ENCODE peak calls at places on chromosome 19, in nine cellular contexts. G is tibial nerve, M is upper lobe of left lung, F is stomach, O is suprapubic skin, P is transverse colon, V is A549, S is H1, Q is SK-N-SH. L is an unnamed sample.
A peak's percentile ranks its signal among the peaks of the same experiment; 100 is the strongest.

GRCh38 chr19:29764322-29764721 is 47.5 kb upstream of the CCNE1 start:
- DNase-seq in Q (no peak), V (no peak), P (no peak), S (no peak), G (no peak), F (no peak), M (no peak), O (no peak), L (no peak)

GRCh38 chr19:56147307-56147706 is 6.2 kb downstream of the ZNF444 start:
- DNase-seq in O (no peak), Q (no peak), G (no peak), M (no peak), P (no peak), S (no peak), F (no peak), V (no peak), L (no peak)

GRCh38 chr19:45217193-45217956 is 27.8 kb downstream of the EXOC3L2 start:
- DNase-seq in Q (peak; percentile 70), P (no peak), M (peak; percentile 74), F (no peak), V (no peak), O (no peak), S (peak; percentile 58), G (no peak), L (no peak)

GRCh38 chr19:3524075-3524842 is 14.7 kb upstream of the TEKTIP1 start:
- DNase-seq in S (no peak), F (no peak), V (no peak), G (no peak), Q (no peak), O (no peak), M (peak; percentile 74), P (no peak), L (no peak)

GRCh38 chr19:3469638-3470499 is 10.5 kb downstream of the SMIM24 start:
- DNase-seq in S (no peak), O (no peak), M (no peak), F (no peak), V (no peak), P (no peak), Q (no peak), G (no peak), L (no peak)

GRCh38 chr19:1412323-1412923 is 5.0 kb downstream of the DAZAP1 start:
- DNase-seq in S (no peak), Q (no peak), F (no peak), M (peak; percentile 75), V (no peak), G (no peak), O (no peak), P (no peak), L (no peak)

GRCh38 chr19:30856786-30857185 is 484.6 kb downstream of the ZNF536 start:
- DNase-seq in S (peak; percentile 16), M (no peak), V (no peak), Q (no peak), F (no peak), P (no peak), O (no peak), G (no peak), L (no peak)

GRCh38 chr19:42422576-42423461 is 4.4 kb downstream of the LIPE start:
- DNase-seq in O (no peak), Q (peak; percentile 85), G (no peak), F (no peak), V (no peak), M (no peak), P (peak; percentile 47), S (no peak), L (no peak)

GRCh38 chr19:33471111-33471996 is 50.2 kb downstream of the PEPD start:
- DNase-seq in O (peak; percentile 44), G (peak; percentile 6), S (no peak), V (no peak), Q (peak; percentile 75), M (no peak), P (no peak), F (no peak), L (no peak)

GRCh38 chr19:37334179-37335071 is 36.5 kb upstream of the ZNF527 start:
- DNase-seq in S (peak; percentile 90), F (peak; percentile 94), M (peak; percentile 71), G (peak; percentile 76), O (peak; percentile 95), Q (peak; percentile 89), P (peak; percentile 92), V (no peak), L (peak; percentile 89)

GRCh38 chr19:45460807-45461347 is 6.9 kb upstream of the FOSB start:
- DNase-seq in V (no peak), S (no peak), O (no peak), F (no peak), Q (no peak), G (no peak), M (no peak), P (no peak), L (no peak)

GRCh38 chr19:42345191-42345812 is 19.9 kb downstream of the MEGF8 start:
- DNase-seq in G (no peak), V (no peak), P (no peak), F (no peak), Q (no peak), M (no peak), S (no peak), O (no peak), L (no peak)

GRCh38 chr19:29531458-29532025 is 5.7 kb downstream of the VSTM2B start:
- DNase-seq in F (no peak), M (no peak), G (no peak), O (no peak), V (no peak), S (no peak), Q (no peak), P (no peak), L (no peak)

GRCh38 chr19:35755550-35756371 is 1.1 kb downstream of the HSPB6 start:
- DNase-seq in M (peak; percentile 95), V (no peak), G (peak; percentile 90), O (peak; percentile 93), P (peak; percentile 79), F (peak; percentile 60), Q (no peak), S (no peak), L (peak; percentile 96)

GRCh38 chr19:41705393-41706174 is 2.8 kb upstream of the CEACAM5 start:
- DNase-seq in O (peak; percentile 75), M (no peak), F (no peak), Q (no peak), S (no peak), P (peak; percentile 55), V (peak; percentile 53), G (no peak), L (no peak)

GRCh38 chr19:2440515-2440914 is 13.1 kb upstream of the TIMM13 start:
- DNase-seq in Q (no peak), V (no peak), O (no peak), M (no peak), P (no peak), G (no peak), S (no peak), F (no peak), L (no peak)

DNA sequence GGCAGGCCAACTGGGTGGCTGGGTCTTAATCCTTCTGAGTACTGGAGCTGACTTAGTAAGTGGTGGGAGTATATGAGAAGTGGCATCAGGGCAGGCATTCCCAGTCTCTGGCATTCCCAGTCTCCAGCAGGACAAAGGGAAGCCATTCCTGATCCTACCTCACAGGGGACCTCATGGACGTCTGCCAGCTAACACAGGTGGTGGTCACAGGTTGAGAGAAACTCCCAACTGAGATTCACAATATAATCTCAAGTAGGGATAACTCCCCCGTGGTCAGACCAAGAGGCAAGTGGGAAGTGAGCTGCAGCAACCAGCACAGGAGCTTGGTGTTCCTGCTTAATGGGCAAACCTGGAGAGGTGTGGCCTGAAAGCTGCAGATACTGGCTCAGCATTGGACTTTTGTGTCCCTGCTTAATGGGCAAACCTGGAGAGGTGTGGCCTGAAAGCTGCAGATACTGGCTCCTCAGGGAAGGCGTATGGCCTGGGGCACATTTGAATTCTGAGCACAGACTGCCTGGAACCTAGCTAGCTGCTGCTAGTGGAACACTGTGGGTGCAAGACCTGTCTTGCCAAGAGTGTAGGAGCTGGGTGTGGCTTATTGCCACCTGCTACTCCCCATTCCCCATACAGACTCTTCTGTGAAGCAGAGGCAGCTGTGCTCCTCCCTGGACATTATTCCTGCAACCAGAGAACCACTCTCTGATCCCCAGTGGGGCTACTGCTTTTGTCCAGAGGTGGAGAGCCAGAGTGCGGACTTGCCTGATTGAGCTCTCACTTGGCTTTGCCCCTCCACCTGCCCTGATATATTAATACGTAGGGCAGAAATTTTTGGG is 25.9 kb upstream of the OR10H2 start:
- DNase-seq in G (no peak), Q (no peak), M (no peak), V (no peak), P (peak; percentile 55), S (no peak), O (no peak), F (no peak), L (no peak)
- H3K27ac ChIP-seq in G (no peak overlapping the region), Q (no peak overlapping the region), M (no peak overlapping the region), V (no peak overlapping the region), P (peak overlapping the region; percentile 84), S (no peak overlapping the region), O (peak overlapping the region; percentile 60), F (no peak overlapping the region), L (no peak overlapping the region)

GRCh38 chr19:49421878-49422202 is 1.4 kb downstream of the PTH2 start:
- DNase-seq in Q (no peak), M (no peak), P (no peak), F (no peak), S (no peak), G (no peak), V (no peak), O (no peak), L (no peak)

GRCh38 chr19:49423278-49423984 is at the start of gene PTH2:
- DNase-seq in G (no peak), F (no peak), M (no peak), S (no peak), V (no peak), Q (no peak), O (peak; percentile 72), P (no peak), L (no peak)

GRCh38 chr19:49423985-49424303 is 703 bp upstream of the PTH2 start:
- DNase-seq in P (no peak), G (no peak), M (no peak), Q (no peak), F (no peak), V (no peak), S (no peak), O (no peak), L (no peak)

GRCh38 chr19:49421039-49421877 is 2.0 kb downstream of the PTH2 start:
- DNase-seq in F (peak; percentile 55), Q (peak; percentile 95), V (no peak), P (peak; percentile 42), O (no peak), G (no peak), S (peak; percentile 99), M (peak; percentile 91), L (no peak)

GRCh38 chr19:49422407-49423277 is 599 bp downstream of the PTH2 start:
- DNase-seq in P (no peak), F (no peak), M (peak; percentile 91), O (peak; percentile 77), G (no peak), Q (peak; percentile 85), V (peak; percentile 89), S (peak; percentile 93), L (no peak)
- TF ChIP-seq CTCF in P (peak; percentile 20), F (peak; percentile 15), M (peak; percentile 53), O (no peak), G (no peak), Q (peak; percentile 59), V (peak; percentile 61), S (peak; percentile 82), L (no peak)

GRCh38 chr19:16951529-16951928 is 62.7 kb downstream of the F2RL3 start:
- DNase-seq in M (no peak), P (no peak), S (peak; percentile 20), V (no peak), G (no peak), Q (no peak), O (peak; percentile 29), F (no peak), L (no peak)
- TF ChIP-seq EP300 in M (no peak), P (no peak), S (no peak), V (no peak), G (no peak), Q (no peak), O (no peak), F (no peak), L (no peak)

GRCh38 chr19:53088091-53088490 is 15.1 kb downstream of the ZNF160 start:
- DNase-seq in V (no peak), O (no peak), P (no peak), G (no peak), F (no peak), M (no peak), S (no peak), Q (no peak), L (no peak)
- H3K27ac ChIP-seq in V (no peak overlapping the region), O (no peak overlapping the region), P (no peak overlapping the region), G (no peak overlapping the region), F (no peak overlapping the region), M (peak overlapping the region; percentile 82), S (no peak overlapping the region), Q (no peak overlapping the region), L (no peak overlapping the region)